ENCODE peak calls at places on chromosomes 2 and 18, in eight cellular contexts. S is breast epithelium, O is A549, U is heart left ventricle, H is body of pancreas, Q is transverse colon, G is IMR-90, A is K562. V is an unnamed sample.

GRCh38 chr2:25548587-25548986 is 124.8 kb downstream of the DTNB start:
- DNase-seq in S (no peak), O (no peak), U (no peak), H (no peak), Q (no peak), G (no peak), A (no peak), V (no peak)

GRCh38 chr2:73910873-73911547 is 15.7 kb upstream of the DGUOK start:
- DNase-seq in S (no peak), O (no peak), U (no peak), H (no peak), Q (no peak), G (no peak), A (no peak), V (no peak)

GRCh38 chr2:38778686-38779082 is 674 bp downstream of the GEMIN6 start:
- DNase-seq in S (no peak), O (no peak), U (no peak), H (no peak), Q (no peak), G (no peak), A (no peak), V (no peak)

GRCh38 chr18:62399306-62399705 is 74.2 kb downstream of the TNFRSF11A start:
- DNase-seq in S (no peak), O (no peak), U (no peak), H (no peak), Q (no peak), G (no peak), A (no peak), V (peak)

GRCh38 chr2:121390082-121390481 is 105.1 kb upstream of the TFCP2L1 start:
- DNase-seq in S (no peak), O (no peak), U (no peak), H (no peak), Q (no peak), G (no peak), A (no peak), V (no peak)

GRCh38 chr18:55833543-55833942 is 245.6 kb upstream of the TCF4 start:
- DNase-seq in S (no peak), O (peak), U (no peak), H (no peak), Q (no peak), G (peak), A (no peak), V (no peak)

GRCh38 chr2:128452536-128453530 is 134.2 kb upstream of the HS6ST1 start:
- DNase-seq in S (no peak), O (no peak), U (no peak), H (no peak), Q (no peak), G (no peak), A (no peak), V (no peak)

GRCh38 chr2:200338692-200339091 is 32.2 kb downstream of the SPATS2L start:
- DNase-seq in S (no peak), O (no peak), U (no peak), H (no peak), Q (no peak), G (no peak), A (no peak), V (no peak)

GRCh38 chr2:28080911-28081310 is 190.4 kb downstream of the BABAM2 start:
- DNase-seq in S (no peak), O (no peak), U (no peak), H (no peak), Q (peak), G (peak), A (no peak), V (no peak)

GRCh38 chr2:191270303-191271178 is 25.3 kb downstream of the MYO1B start:
- DNase-seq in S (no peak), O (no peak), U (no peak), H (no peak), Q (no peak), G (no peak), A (no peak), V (no peak)

GRCh38 chr2:118291481-118291880 is 203.2 kb downstream of the INSIG2 start:
- DNase-seq in S (no peak), O (no peak), U (no peak), H (no peak), Q (no peak), G (no peak), A (no peak), V (no peak)

GRCh38 chr18:8474661-8475060 is 134.6 kb upstream of the RAB12 start:
- DNase-seq in S (no peak), O (no peak), U (no peak), H (no peak), Q (no peak), G (no peak), A (no peak), V (no peak)

GRCh38 chr2:54508521-54508920 is 52.4 kb downstream of the SPTBN1 start:
- DNase-seq in S (no peak), O (no peak), U (no peak), H (no peak), Q (no peak), G (no peak), A (no peak), V (no peak)

GRCh38 chr2:120722603-120723421 is 12.9 kb upstream of the GLI2 start:
- DNase-seq in S (no peak), O (peak), U (no peak), H (no peak), Q (no peak), G (peak), A (no peak), V (no peak)

DNA sequence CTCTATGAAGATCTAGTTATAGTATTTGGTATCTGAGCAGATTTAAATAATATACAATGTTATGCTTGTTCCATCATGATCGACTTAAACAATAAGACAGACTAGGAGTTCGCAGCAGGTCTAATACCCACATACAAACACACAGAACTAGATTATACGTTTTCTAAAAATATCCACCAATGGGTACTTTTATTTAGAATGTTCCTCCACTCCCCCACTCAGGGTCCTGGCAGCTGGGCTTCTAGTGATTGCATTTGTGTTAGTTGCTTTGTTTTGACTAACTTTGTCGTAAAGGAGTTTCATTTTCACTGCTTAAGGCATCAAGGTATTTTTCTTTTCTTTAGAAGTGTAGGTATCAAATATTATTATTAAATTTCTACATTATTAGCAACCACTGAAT is 91.4 kb downstream of the RPRM start:
- DNase-seq in S (no peak), O (no peak), U (no peak), H (no peak), Q (no peak), G (no peak), A (no peak), V (no peak)
- TF ChIP-seq POLR2A in S (no peak), O (no peak), U (no peak), H (no peak), Q (no peak), G (no peak), A (no peak), V (no peak)

GRCh38 chr2:159446817-159447216 is 160.3 kb upstream of the WDSUB1 start:
- DNase-seq in S (no peak), O (no peak), U (no peak), H (no peak), Q (no peak), G (no peak), A (no peak), V (no peak)
- H3K4me3 ChIP-seq in S (no peak), O (no peak), U (no peak), H (no peak), Q (no peak), G (no peak), A (no peak), V (no peak)

GRCh38 chr2:42338567-42339190 is 22.3 kb downstream of the COX7A2L start:
- DNase-seq in S (no peak), O (no peak), U (no peak), H (peak), Q (no peak), G (no peak), A (no peak), V (no peak)

GRCh38 chr2:42340938-42341636 is 19.9 kb downstream of the COX7A2L start:
- DNase-seq in S (no peak), O (no peak), U (no peak), H (no peak), Q (no peak), G (no peak), A (no peak), V (no peak)

GRCh38 chr2:42340045-42340937 is 20.7 kb downstream of the COX7A2L start:
- DNase-seq in S (no peak), O (no peak), U (no peak), H (no peak), Q (no peak), G (no peak), A (no peak), V (no peak)

GRCh38 chr2:42337846-42338566 is 23.0 kb downstream of the COX7A2L start:
- DNase-seq in S (no peak), O (no peak), U (no peak), H (no peak), Q (no peak), G (no peak), A (no peak), V (no peak)

DNA sequence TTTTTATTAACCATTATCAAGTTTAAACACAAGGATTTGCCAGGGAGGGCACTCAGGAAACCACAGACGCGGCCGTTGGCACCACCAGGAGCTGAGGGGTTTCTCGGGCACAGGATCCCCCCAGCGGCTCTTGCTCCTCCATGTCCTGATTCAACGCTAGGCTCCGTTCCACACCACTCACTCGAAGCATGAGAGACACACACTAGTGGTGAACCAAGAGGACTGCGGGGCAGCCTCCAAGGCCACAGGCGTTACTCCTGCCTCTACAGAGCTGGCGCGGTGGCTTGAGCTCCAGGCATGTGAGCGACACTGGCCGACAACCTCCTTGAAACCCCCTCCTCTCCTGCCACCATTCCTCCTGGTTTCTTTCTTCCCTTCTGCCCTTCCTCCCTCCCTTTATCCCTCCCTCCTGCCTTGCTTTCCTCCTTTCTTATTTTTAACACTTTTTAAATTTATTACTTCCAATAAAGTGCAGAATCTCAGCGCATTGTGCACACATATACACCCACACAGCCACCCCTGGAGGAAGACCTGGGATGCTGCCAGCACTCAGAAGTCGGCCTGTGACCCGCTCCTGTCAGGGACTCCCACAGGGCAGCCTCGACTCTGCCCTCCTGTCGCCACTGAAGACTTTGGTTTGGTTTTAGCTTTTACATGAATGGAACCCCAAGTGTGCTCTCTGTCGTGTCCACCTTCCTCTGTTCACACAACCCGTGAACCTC is 21.7 kb downstream of the COX7A2L start:
- DNase-seq in S (no peak), O (no peak), U (no peak), H (peak), Q (no peak), G (no peak), A (no peak), V (no peak)
- TF ChIP-seq CTCF in S (no peak), O (no peak), U (no peak), H (no peak), Q (no peak), G (no peak), A (no peak), V (no peak)

DNA sequence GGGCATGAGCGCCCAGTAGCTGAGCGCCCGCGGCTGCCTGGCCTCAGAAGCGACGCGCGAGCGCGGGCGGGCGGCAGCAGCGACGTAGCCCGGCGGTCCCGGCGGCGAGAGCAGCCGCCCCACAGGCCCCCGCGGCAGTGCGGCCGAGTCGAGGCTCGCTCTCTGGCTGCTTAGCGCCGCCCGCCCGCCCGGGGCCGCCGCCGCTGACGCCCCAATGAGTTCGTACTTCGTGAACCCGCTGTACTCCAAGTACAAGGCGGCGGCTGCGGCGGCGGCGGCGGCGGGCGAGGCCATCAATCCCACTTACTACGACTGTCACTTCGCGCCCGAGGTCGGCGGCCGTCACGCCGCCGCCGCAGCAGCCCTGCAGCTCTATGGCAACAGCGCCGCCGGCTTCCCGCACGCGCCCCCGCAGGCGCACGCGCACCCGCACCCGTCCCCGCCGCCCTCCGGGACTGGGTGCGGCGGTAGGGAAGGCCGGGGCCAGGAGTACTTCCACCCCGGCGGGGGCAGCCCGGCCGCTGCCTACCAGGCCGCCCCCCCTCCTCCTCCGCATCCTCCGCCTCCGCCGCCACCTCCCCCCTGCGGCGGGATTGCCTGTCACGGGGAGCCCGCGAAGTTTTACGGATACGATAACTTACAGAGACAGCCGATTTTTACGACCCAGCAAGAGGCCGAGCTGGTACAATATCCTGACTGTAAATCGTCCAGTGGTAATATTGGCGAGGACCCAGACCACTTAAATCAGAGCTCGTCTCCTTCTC is 830 bp downstream of the HOXD8 start:
- DNase-seq in S (no peak), O (peak), U (peak), H (no peak), Q (peak), G (no peak), A (peak), V (no peak)
- TF ChIP-seq POLR2A in S (no peak), O (no peak), U (no peak), H (no peak), Q (peak), G (no peak), A (no peak), V (no peak)

GRCh38 chr18:21490745-21491144 is 109.8 kb downstream of the ESCO1 start:
- DNase-seq in S (no peak), O (no peak), U (no peak), H (no peak), Q (no peak), G (peak), A (no peak), V (no peak)
- H3K4me3 ChIP-seq in S (no peak), O (no peak), U (no peak), H (no peak), Q (no peak), G (no peak), A (no peak), V (no peak)